ENCODE peak calls at places on chromosome 20, in ten cellular contexts. M, V, N, T, H, E, U, A, R and W are unnamed samples.

GRCh38 chr20:39190666-39191570 is 228.8 kb downstream of the DHX35 start:
- DNase-seq in M (peak), V (no peak), N (peak), T (no peak), H (peak), E (peak), U (no peak), A (no peak), R (no peak), W (no peak)

GRCh38 chr20:57263767-57264150 is 2.7 kb downstream of the BMP7 start:
- DNase-seq in M (no peak), V (no peak), N (no peak), T (no peak), H (no peak), E (no peak), U (no peak), A (no peak), R (no peak), W (no peak)

GRCh38 chr20:571754-572331 is 28.3 kb upstream of the CSNK2A1 start:
- DNase-seq in M (no peak), V (peak), N (no peak), T (peak), H (no peak), E (no peak), U (no peak), A (no peak), R (no peak), W (no peak)

GRCh38 chr20:59789641-59790040 is 143.8 kb downstream of the SYCP2 start:
- DNase-seq in M (no peak), V (no peak), N (no peak), T (no peak), H (no peak), E (no peak), U (no peak), A (no peak), R (no peak), W (no peak)

GRCh38 chr20:1757606-1758507 is 100.3 kb upstream of the SIRPG start:
- DNase-seq in M (no peak), V (no peak), N (no peak), T (no peak), H (no peak), E (no peak), U (no peak), A (no peak), R (no peak), W (no peak)

GRCh38 chr20:51729771-51730170 is 38.4 kb downstream of the ATP9A start:
- DNase-seq in M (no peak), V (no peak), N (no peak), T (no peak), H (no peak), E (no peak), U (no peak), A (no peak), R (no peak), W (no peak)

GRCh38 chr20:43894531-43894930 is 20.1 kb upstream of the TOX2 start:
- DNase-seq in M (no peak), V (no peak), N (no peak), T (peak), H (no peak), E (no peak), U (no peak), A (no peak), R (no peak), W (no peak)

GRCh38 chr20:22686097-22686496 is 101.7 kb upstream of the FOXA2 start:
- DNase-seq in M (peak), V (peak), N (peak), T (peak), H (peak), E (peak), U (no peak), A (no peak), R (no peak), W (no peak)

GRCh38 chr20:61977387-61977786 is 88.3 kb downstream of the TAF4 start:
- DNase-seq in M (no peak), V (no peak), N (no peak), T (no peak), H (no peak), E (no peak), U (no peak), A (no peak), R (no peak), W (no peak)

GRCh38 chr20:24064915-24065314 is 76.3 kb upstream of the GGTLC1 start:
- DNase-seq in M (no peak), V (no peak), N (no peak), T (no peak), H (no peak), E (no peak), U (no peak), A (no peak), R (no peak), W (no peak)

GRCh38 chr20:9995514-9996272 is 39.1 kb upstream of the ANKEF1 start:
- DNase-seq in M (no peak), V (no peak), N (no peak), T (no peak), H (no peak), E (no peak), U (no peak), A (no peak), R (no peak), W (no peak)

GRCh38 chr20:50245561-50246366 is 55.1 kb downstream of the CEBPB start:
- DNase-seq in M (peak), V (no peak), N (peak), T (no peak), H (peak), E (peak), U (no peak), A (no peak), R (no peak), W (no peak)

GRCh38 chr20:61896058-61896961 is 169.4 kb downstream of the TAF4 start:
- DNase-seq in M (no peak), V (peak), N (peak), T (peak), H (peak), E (no peak), U (peak), A (no peak), R (peak), W (peak)

GRCh38 chr20:23097636-23098580 is 11.8 kb upstream of the CD93 start:
- DNase-seq in M (no peak), V (no peak), N (no peak), T (no peak), H (no peak), E (no peak), U (no peak), A (no peak), R (no peak), W (no peak)

GRCh38 chr20:62918830-62919229 is 7.5 kb downstream of the DIDO1 start:
- DNase-seq in M (no peak), V (no peak), N (no peak), T (no peak), H (no peak), E (no peak), U (no peak), A (no peak), R (no peak), W (no peak)

GRCh38 chr20:9215539-9215938 is 146.7 kb downstream of the PLCB4 start:
- DNase-seq in M (no peak), V (no peak), N (peak), T (no peak), H (no peak), E (no peak), U (no peak), A (no peak), R (no peak), W (no peak)

GRCh38 chr20:50339196-50339901 is 148.7 kb downstream of the CEBPB start:
- DNase-seq in M (no peak), V (no peak), N (no peak), T (no peak), H (peak), E (no peak), U (no peak), A (peak), R (no peak), W (no peak)

GRCh38 chr20:38198238-38198861 is 33.3 kb upstream of the TGM2 start:
- DNase-seq in M (no peak), V (no peak), N (no peak), T (peak), H (peak), E (no peak), U (no peak), A (no peak), R (no peak), W (peak)

GRCh38 chr20:20459726-20460125 is 91.8 kb downstream of the INSM1 start:
- DNase-seq in M (no peak), V (no peak), N (no peak), T (no peak), H (peak), E (no peak), U (no peak), A (no peak), R (no peak), W (no peak)

GRCh38 chr20:57987659-57988058 is 240.8 kb downstream of the ANKRD60 start:
- DNase-seq in M (no peak), V (no peak), N (no peak), T (no peak), H (no peak), E (no peak), U (no peak), A (no peak), R (no peak), W (no peak)

GRCh38 chr20:62900692-62901584 is 25.4 kb downstream of the DIDO1 start:
- DNase-seq in M (peak), V (peak), N (no peak), T (peak), H (no peak), E (no peak), U (no peak), A (no peak), R (no peak), W (no peak)

GRCh38 chr20:36919715-36920333 is 31.7 kb downstream of the SAMHD1 start:
- DNase-seq in M (peak), V (peak), N (peak), T (no peak), H (peak), E (no peak), U (peak), A (no peak), R (no peak), W (peak)

GRCh38 chr20:3804781-3805180 is 8.7 kb downstream of the CDC25B start:
- DNase-seq in M (no peak), V (no peak), N (no peak), T (no peak), H (no peak), E (no peak), U (no peak), A (no peak), R (no peak), W (no peak)

GRCh38 chr20:51607170-51607569 is 64.7 kb upstream of the NFATC2 start:
- DNase-seq in M (no peak), V (no peak), N (no peak), T (no peak), H (no peak), E (no peak), U (no peak), A (no peak), R (no peak), W (no peak)

GRCh38 chr20:38424404-38424803 is 10.7 kb downstream of the SNHG17 start:
- DNase-seq in M (no peak), V (no peak), N (no peak), T (no peak), H (no peak), E (no peak), U (no peak), A (no peak), R (no peak), W (no peak)

GRCh38 chr20:6590891-6591679 is 176.4 kb upstream of the BMP2 start:
- DNase-seq in M (peak), V (no peak), N (no peak), T (no peak), H (peak), E (peak), U (no peak), A (peak), R (no peak), W (no peak)

GRCh38 chr20:3068986-3069900 is 2.2 kb upstream of the OXT start:
- DNase-seq in M (peak), V (no peak), N (no peak), T (peak), H (peak), E (no peak), U (peak), A (no peak), R (no peak), W (no peak)

GRCh38 chr20:52001999-52002666 is 189.4 kb downstream of the ZFP64 start:
- DNase-seq in M (peak), V (peak), N (peak), T (no peak), H (peak), E (no peak), U (no peak), A (no peak), R (no peak), W (no peak)

GRCh38 chr20:56200456-56200855 is 48.1 kb upstream of the MC3R start:
- DNase-seq in M (no peak), V (no peak), N (peak), T (no peak), H (no peak), E (no peak), U (no peak), A (no peak), R (no peak), W (no peak)

GRCh38 chr20:43895235-43895634 is 19.4 kb upstream of the TOX2 start:
- DNase-seq in M (no peak), V (no peak), N (no peak), T (no peak), H (peak), E (no peak), U (no peak), A (no peak), R (no peak), W (no peak)

GRCh38 chr20:38197217-38198008 is 32.3 kb upstream of the TGM2 start:
- DNase-seq in M (no peak), V (no peak), N (no peak), T (peak), H (no peak), E (no peak), U (no peak), A (no peak), R (no peak), W (no peak)

GRCh38 chr20:2890743-2891142 is 17.5 kb downstream of the PTPRA start:
- DNase-seq in M (no peak), V (no peak), N (no peak), T (no peak), H (peak), E (no peak), U (no peak), A (no peak), R (no peak), W (no peak)

GRCh38 chr20:40317156-40317790 is 371.8 kb downstream of the MAFB start:
- DNase-seq in M (peak), V (no peak), N (no peak), T (no peak), H (no peak), E (no peak), U (no peak), A (no peak), R (no peak), W (no peak)

GRCh38 chr20:62887860-62888239 is 26.2 kb upstream of the TCFL5 start:
- DNase-seq in M (no peak), V (no peak), N (no peak), T (no peak), H (no peak), E (no peak), U (no peak), A (no peak), R (no peak), W (no peak)

GRCh38 chr20:61932711-61933480 is 132.8 kb downstream of the TAF4 start:
- DNase-seq in M (no peak), V (no peak), N (no peak), T (peak), H (no peak), E (no peak), U (no peak), A (no peak), R (no peak), W (no peak)

GRCh38 chr20:12084482-12084881 is 166.8 kb downstream of the BTBD3 start:
- DNase-seq in M (no peak), V (no peak), N (no peak), T (no peak), H (no peak), E (no peak), U (no peak), A (no peak), R (no peak), W (no peak)

GRCh38 chr20:12090920-12091319 is 173.2 kb downstream of the BTBD3 start:
- DNase-seq in M (no peak), V (no peak), N (no peak), T (no peak), H (no peak), E (no peak), U (no peak), A (no peak), R (no peak), W (no peak)

GRCh38 chr20:12083269-12083668 is 165.6 kb downstream of the BTBD3 start:
- DNase-seq in M (no peak), V (no peak), N (no peak), T (no peak), H (no peak), E (no peak), U (no peak), A (no peak), R (no peak), W (no peak)

GRCh38 chr20:12086359-12086758 is 168.7 kb downstream of the BTBD3 start:
- DNase-seq in M (no peak), V (no peak), N (no peak), T (no peak), H (peak), E (no peak), U (no peak), A (no peak), R (no peak), W (no peak)
- TF ChIP-seq CTCF in M (no peak), V (no peak), N (no peak), T (no peak), H (no peak), E (no peak), U (no peak), A (no peak), R (no peak), W (no peak)

DNA sequence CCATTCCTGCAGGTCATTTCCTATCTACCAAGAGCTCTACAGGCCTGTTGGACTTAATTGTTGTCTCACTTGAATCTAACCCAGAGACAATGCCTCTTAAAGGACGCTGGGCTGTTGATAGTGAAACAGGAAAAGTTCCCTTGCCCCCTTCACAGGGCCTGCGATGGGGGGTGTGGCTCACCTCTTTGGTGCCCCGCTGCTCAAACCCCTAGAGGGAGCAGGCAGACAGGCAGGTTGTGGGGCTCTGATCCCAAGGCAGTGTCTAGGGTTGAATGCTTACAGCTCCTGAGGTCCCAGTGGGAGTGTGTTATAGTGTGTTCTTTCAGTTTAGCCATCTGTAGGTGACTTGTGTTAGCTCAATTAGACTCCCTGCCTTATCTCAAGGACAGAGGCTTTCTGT is 68.0 kb downstream of the OTOR start:
- DNase-seq in M (no peak), V (no peak), N (no peak), T (peak), H (no peak), E (no peak), U (no peak), A (no peak), R (no peak), W (no peak)
- TF ChIP-seq CTCF in M (no peak), V (no peak), N (peak), T (peak), H (no peak), E (no peak), U (no peak), A (no peak), R (no peak), W (no peak)

DNA sequence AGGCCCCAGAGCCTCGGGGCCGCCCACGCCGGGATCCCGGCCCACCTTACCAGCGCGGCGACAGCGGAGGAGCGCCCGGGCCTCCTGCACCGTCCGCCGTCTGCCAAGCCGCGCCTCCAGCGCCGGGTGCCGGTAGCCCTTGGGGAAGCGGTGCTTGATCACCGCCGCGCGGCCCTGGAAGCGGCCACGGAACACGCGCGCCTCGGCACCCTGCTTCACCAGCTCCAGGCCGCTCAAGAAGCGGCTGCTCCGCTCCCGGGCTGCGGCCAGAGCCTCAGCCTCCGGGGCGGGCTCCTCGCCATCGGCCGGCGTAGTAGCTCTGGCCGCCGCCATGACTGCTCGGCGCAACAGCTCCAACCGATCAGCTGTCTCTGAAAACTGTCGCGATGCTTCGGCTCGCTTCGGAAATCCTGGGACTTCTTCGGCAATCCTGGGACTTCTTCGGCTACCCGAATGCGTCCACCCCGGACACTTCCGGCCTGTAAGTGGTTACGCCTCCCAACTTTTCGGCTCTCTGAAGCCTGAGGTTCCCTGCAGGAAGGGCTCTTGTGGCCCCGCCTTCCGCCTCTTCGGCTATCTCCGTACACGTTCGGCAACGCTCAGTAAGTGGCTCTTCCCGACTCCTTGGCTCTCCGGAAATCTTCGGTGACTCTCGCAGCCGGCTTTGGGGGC is at the start of gene TP53RK:
- DNase-seq in M (peak), V (peak), N (peak), T (peak), H (peak), E (peak), U (peak), A (peak), R (peak), W (peak)
- TF ChIP-seq CTCF in M (peak), V (peak), N (no peak), T (peak), H (peak), E (peak), U (no peak), A (peak), R (no peak), W (no peak)

DNA sequence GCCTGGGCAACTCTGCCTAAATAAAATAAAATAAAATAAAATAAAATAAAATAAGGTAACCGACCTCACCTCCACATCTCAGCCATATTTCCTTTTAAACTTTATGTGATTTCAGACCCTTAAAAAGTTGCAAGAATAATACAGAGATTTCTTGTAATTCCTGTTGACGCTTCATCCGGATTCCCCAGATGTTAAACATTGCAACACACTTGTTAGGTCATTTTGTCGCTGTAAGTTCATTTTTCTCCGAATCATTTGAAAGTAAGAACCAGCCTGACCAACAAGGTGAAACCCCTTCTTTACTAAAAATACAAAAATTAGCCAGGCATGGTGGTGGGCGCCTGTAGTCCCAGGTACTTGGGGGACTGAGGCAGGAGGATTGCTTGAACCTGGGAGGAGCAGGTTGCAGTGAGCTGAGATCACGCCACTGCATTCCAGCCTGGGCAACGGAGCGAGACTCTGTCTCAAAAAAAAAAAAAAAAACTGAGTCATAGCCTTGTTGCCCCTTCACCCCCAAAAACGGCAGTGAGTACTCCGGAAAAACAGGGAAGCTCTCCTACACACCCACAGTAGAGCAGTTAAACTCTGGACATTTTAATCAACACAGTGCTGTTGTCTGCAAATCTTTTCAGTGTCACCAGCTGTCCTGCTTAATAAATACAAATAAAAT is 5.9 kb downstream of the PYGB start:
- DNase-seq in M (no peak), V (no peak), N (no peak), T (no peak), H (no peak), E (no peak), U (no peak), A (no peak), R (no peak), W (no peak)
- TF ChIP-seq CTCF in M (no peak), V (no peak), N (no peak), T (no peak), H (no peak), E (no peak), U (no peak), A (no peak), R (no peak), W (no peak)